ENCODE peak calls at places on chromosomes 6 and 20, in nine cellular contexts. P is tibial artery; T is CD8-positive, alpha-beta memory T cell; C is pancreas; H is psoas muscle; D is stomach; V is astrocyte; E is HepG2; O is CD8-positive, alpha-beta T cell. L is an unnamed sample.

GRCh38 chr6:85483041-85483700 is 33.3 kb downstream of the NT5E start:
- DNase-seq in P (peak; percentile 85), T (peak; percentile 84), C (peak; percentile 44), H (peak; percentile 79), D (peak; percentile 88), V (peak; percentile 50), E (peak; percentile 50), O (peak; percentile 78), L (peak; percentile 77)

GRCh38 chr6:107128577-107128976 is 13.3 kb upstream of the BEND3 start:
- DNase-seq in P (no peak), T (no peak), C (no peak), H (no peak), D (no peak), V (no peak), E (no peak), O (no peak), L (no peak)

GRCh38 chr20:1130849-1131248 is 12.4 kb downstream of the PSMF1 start:
- DNase-seq in P (no peak), T (no peak), C (no peak), H (peak; percentile 38), D (no peak), V (no peak), E (no peak), O (no peak), L (no peak)

GRCh38 chr20:4375881-4376280 is 345.8 kb upstream of the PRND start:
- DNase-seq in P (no peak), T (no peak), C (no peak), H (no peak), D (no peak), V (peak; percentile 68), E (no peak), O (no peak), L (no peak)

GRCh38 chr6:137427670-137428290 is 66.4 kb downstream of the OLIG3 start:
- DNase-seq in P (no peak), T (no peak), C (no peak), H (no peak), D (no peak), V (no peak), E (no peak), O (no peak), L (no peak)

GRCh38 chr6:145882121-145882531 is 67.5 kb upstream of the FBXO30 start:
- DNase-seq in P (no peak), T (no peak), C (no peak), H (no peak), D (no peak), V (peak; percentile 65), E (no peak), O (no peak), L (no peak)

GRCh38 chr6:163926642-163927041 is 512.1 kb downstream of the QKI start:
- DNase-seq in P (no peak), T (no peak), C (no peak), H (peak; percentile 51), D (no peak), V (peak; percentile 54), E (no peak), O (no peak), L (no peak)

GRCh38 chr6:44217332-44218143 is 812 bp downstream of the MYMX start:
- DNase-seq in P (peak; percentile 92), T (no peak), C (peak; percentile 77), H (peak; percentile 73), D (peak; percentile 80), V (peak; percentile 25), E (no peak), O (no peak), L (no peak)

GRCh38 chr20:59776059-59776603 is 157.3 kb downstream of the SYCP2 start:
- DNase-seq in P (peak; percentile 21), T (no peak), C (peak; percentile 5), H (no peak), D (peak; percentile 14), V (no peak), E (no peak), O (no peak), L (no peak)

GRCh38 chr6:147579667-147580066 is 71.2 kb downstream of the SAMD5 start:
- DNase-seq in P (no peak), T (no peak), C (no peak), H (no peak), D (no peak), V (no peak), E (no peak), O (no peak), L (no peak)

GRCh38 chr20:3842332-3842930 is 4.2 kb upstream of the MAVS start:
- DNase-seq in P (no peak), T (no peak), C (no peak), H (no peak), D (no peak), V (no peak), E (no peak), O (no peak), L (peak; percentile 92)

GRCh38 chr6:53235508-53235907 is 86.9 kb upstream of the GCM1 start:
- DNase-seq in P (no peak), T (no peak), C (no peak), H (no peak), D (no peak), V (no peak), E (no peak), O (no peak), L (no peak)

GRCh38 chr20:4710106-4710475 is 11.6 kb upstream of the PRND start:
- DNase-seq in P (no peak), T (no peak), C (no peak), H (no peak), D (no peak), V (no peak), E (no peak), O (no peak), L (no peak)

GRCh38 chr6:130900913-130901312 is 73.7 kb downstream of the SMLR1 start:
- DNase-seq in P (peak; percentile 87), T (no peak), C (no peak), H (peak; percentile 65), D (no peak), V (peak; percentile 70), E (no peak), O (no peak), L (no peak)

GRCh38 chr6:71349395-71349794 is 60.8 kb downstream of the OGFRL1 start:
- DNase-seq in P (no peak), T (no peak), C (no peak), H (no peak), D (no peak), V (no peak), E (peak; percentile 2), O (no peak), L (no peak)

GRCh38 chr6:163536770-163537169 is 122.3 kb downstream of the QKI start:
- DNase-seq in P (no peak), T (no peak), C (no peak), H (no peak), D (no peak), V (peak; percentile 41), E (no peak), O (no peak), L (no peak)

GRCh38 chr6:161654209-161654608 is 380.3 kb upstream of the AGPAT4 start:
- DNase-seq in P (no peak), T (no peak), C (no peak), H (no peak), D (no peak), V (no peak), E (no peak), O (no peak), L (no peak)

GRCh38 chr6:142842423-142843261 is 102.3 kb downstream of the HIVEP2 start:
- DNase-seq in P (no peak), T (peak; percentile 71), C (no peak), H (no peak), D (no peak), V (peak; percentile 82), E (peak; percentile 59), O (no peak), L (no peak)
- H3K4me3 ChIP-seq in P (peak overlapping the region; percentile 13), T (peak overlapping the region; percentile 48), C (no peak overlapping the region), H (peak overlapping the region; percentile 37), D (peak overlapping the region; percentile 9), V (peak overlapping the region; percentile 30), E (no peak overlapping the region), O (peak overlapping the region; percentile 55), L (no peak overlapping the region)

DNA sequence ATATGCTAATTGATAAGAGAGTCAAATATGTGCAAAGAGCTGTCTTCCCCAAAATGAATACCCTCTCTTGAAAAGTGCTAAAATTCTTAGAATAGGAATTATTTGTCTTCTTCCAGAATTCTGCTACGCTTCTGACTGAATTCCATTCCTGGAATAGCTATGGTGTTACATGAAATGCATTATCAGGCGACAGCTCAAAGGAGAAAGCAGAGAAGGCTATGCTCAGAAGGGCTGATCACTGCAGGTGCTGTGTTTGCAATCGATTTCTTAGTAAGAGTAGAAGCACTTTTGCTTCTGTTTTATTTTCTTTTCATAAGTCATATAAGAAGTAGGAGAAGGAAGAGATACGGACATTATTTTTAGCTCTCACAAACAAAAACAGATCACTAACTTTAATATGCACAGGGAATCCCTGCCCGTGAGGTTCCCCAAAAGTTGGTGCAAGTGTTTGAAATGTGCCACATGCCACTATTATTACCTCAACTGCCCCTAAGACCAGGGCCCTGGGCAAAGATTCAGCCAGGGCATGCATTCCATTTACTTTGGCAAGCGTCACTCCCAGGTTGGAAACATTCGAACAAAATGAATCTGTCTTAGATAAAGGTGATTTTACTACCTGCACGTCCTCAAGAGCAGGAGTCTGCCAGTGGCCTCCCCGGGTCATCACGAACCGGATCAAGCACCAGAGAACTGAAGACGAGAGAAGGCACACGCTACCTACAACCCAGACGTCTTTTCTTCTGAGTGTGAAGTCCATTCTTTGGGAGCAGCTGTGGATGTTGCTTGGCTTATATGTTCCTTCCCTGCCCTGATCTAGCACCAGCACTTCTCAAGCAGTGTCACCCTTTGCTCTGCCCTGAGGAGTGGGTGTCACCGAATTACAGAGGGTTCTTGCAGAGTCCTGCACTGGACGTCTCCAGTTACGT is 7.2 kb downstream of the MYLK4 start:
- DNase-seq in P (no peak), T (no peak), C (peak; percentile 31), H (no peak), D (no peak), V (no peak), E (no peak), O (no peak), L (peak; percentile 51)
- H3K27ac ChIP-seq in P (no peak overlapping the region), T (no peak overlapping the region), C (peak overlapping the region; percentile 74), H (peak overlapping the region; percentile 68), D (no peak overlapping the region), V (no peak overlapping the region), E (no peak overlapping the region), O (no peak overlapping the region), L (no peak overlapping the region)

GRCh38 chr20:32464401-32465091 is 106.4 kb downstream of the ASXL1 start:
- DNase-seq in P (no peak), T (no peak), C (no peak), H (no peak), D (no peak), V (no peak), E (no peak), O (no peak), L (no peak)
- H3K4me1 ChIP-seq in P (peaks cover 35% of the 10 kb centered on the region), T (no peaks in the 10 kb centered on the region), C (peaks cover 30% of the 10 kb centered on the region), H (no peaks in the 10 kb centered on the region), D (peaks cover 67% of the 10 kb centered on the region), V (peaks cover 46% of the 10 kb centered on the region), E (peaks cover 52% of the 10 kb centered on the region), O (no peaks in the 10 kb centered on the region), L (peaks cover 2% of the 10 kb centered on the region)

DNA sequence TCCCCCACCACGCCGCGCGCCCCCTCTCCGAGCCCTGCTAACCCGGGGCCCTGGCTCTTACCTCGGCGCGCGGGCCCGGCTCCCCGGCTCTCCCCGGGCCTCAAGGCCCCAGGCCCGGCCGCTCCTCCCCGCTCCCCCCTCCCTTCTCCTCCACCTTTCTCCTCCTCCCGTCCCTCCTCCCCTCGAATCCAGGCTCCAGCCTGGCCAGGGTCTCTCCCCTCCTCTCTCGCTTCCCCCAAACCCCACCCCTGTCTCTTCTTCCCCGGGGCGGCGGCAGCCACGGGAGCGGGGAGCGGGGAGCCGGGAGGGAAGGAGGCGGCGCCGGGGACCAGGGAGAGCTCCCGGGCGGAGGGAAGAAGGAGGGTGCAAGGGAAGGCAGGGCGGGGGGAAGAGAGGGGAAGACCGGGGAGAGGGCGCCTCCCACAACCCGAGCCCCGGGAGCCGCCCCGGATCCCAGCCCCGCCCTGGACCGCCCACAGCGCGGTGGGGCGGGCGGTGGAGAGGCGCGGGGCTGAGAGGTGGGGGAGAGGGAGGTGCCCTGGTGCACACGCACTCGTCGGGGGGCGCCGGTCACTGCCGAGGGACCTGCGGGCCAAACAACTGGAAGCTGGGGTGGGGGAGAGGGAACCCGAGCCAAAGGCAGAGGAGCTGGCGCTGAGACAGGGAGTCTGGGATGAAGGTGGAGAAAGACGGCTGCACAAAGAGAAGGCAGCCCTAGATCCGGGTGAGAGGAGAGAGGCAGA is at the start of gene GABBR1:
- DNase-seq in P (peak; percentile 96), T (peak; percentile 75), C (peak; percentile 90), H (peak; percentile 86), D (peak; percentile 85), V (peak; percentile 76), E (no peak), O (peak; percentile 56), L (peak; percentile 70)
- H3K4me3 ChIP-seq in P (peak within 1 kb of the TSS; percentile 83), T (peak within 1 kb of the TSS; percentile 66), C (peak within 1 kb of the TSS; percentile 73), H (peak within 1 kb of the TSS; percentile 72), D (peak within 1 kb of the TSS; percentile 76), V (peak within 1 kb of the TSS; percentile 79), E (peak within 1 kb of the TSS; percentile 65), O (peak within 1 kb of the TSS; percentile 59), L (peak within 1 kb of the TSS; percentile 52)

L was measured in small intestine.